ENCODE peak calls at places on chromosomes 4 and X, in ten cellular contexts. W, O, R, A, H, X, S, B, V and U are unnamed samples.

GRCh38 chr4:154779362-154779947 is 1.6 kb upstream of the RBM46 start:
- DNase-seq in W (peak; percentile 39), O (no peak), S (no peak), B (no peak), H (peak; percentile 18), R (no peak), X (no peak), A (peak; percentile 35), V (no peak), U (no peak)

GRCh38 chr4:143336828-143337599 is at the start of gene GAB1:
- DNase-seq in R (peak; percentile 61), S (peak; percentile 84), W (peak; percentile 80), O (no peak), H (peak; percentile 79), V (peak; percentile 85), B (no peak), A (no peak), X (peak; percentile 91), U (peak; percentile 92)

GRCh38 chr4:81844717-81845116 is 373.0 kb upstream of the RASGEF1B start:
- DNase-seq in R (peak; percentile 67), B (no peak), X (no peak), H (peak; percentile 79), A (peak; percentile 48), O (no peak), V (no peak), W (peak; percentile 57), S (peak; percentile 57), U (peak; percentile 81)

GRCh38 chrX:55758033-55758432 is 40.5 kb downstream of the RRAGB start:
- DNase-seq in O (no peak), W (peak; percentile 31), V (no peak), X (no peak), S (no peak), H (peak; percentile 76), B (no peak), A (no peak), R (no peak), U (no peak)

GRCh38 chr4:38160487-38161207 is 200.4 kb downstream of the PTTG2 start:
- DNase-seq in R (no peak), W (peak; percentile 99), S (no peak), H (peak; percentile 91), B (no peak), X (no peak), A (peak; percentile 88), O (no peak), V (no peak), U (peak; percentile 68)

GRCh38 chr4:153332936-153333335 is 11.6 kb upstream of the MND1 start:
- DNase-seq in X (no peak), V (no peak), H (no peak), R (no peak), B (no peak), S (no peak), O (no peak), A (no peak), W (peak; percentile 69), U (no peak)

GRCh38 chr4:39636786-39637185 is 1.9 kb downstream of the SMIM14 start:
- DNase-seq in X (no peak), V (no peak), O (no peak), R (no peak), B (no peak), W (peak; percentile 31), A (no peak), S (no peak), H (no peak), U (no peak)

GRCh38 chr4:173827707-173828106 is 297.7 kb upstream of the HAND2 start:
- DNase-seq in W (no peak), H (no peak), R (no peak), V (no peak), X (no peak), S (no peak), B (no peak), A (peak; percentile 4), O (no peak), U (no peak)

GRCh38 chr4:84677093-84677492 is 94.2 kb downstream of the CDS1 start:
- DNase-seq in X (no peak), W (no peak), R (no peak), O (no peak), V (no peak), H (no peak), B (no peak), S (no peak), A (no peak), U (no peak)

GRCh38 chr4:8103991-8104390 is 54.6 kb downstream of the ABLIM2 start:
- DNase-seq in X (no peak), R (no peak), V (no peak), W (no peak), O (no peak), S (no peak), A (no peak), B (no peak), H (no peak), U (no peak)

GRCh38 chr4:37392540-37393255 is 148.2 kb downstream of the NWD2 start:
- DNase-seq in O (no peak), S (peak; percentile 62), W (no peak), V (peak; percentile 72), X (no peak), H (peak; percentile 4), A (peak; percentile 23), R (peak; percentile 26), B (no peak), U (no peak)

GRCh38 chr4:3436048-3436797 is 5.5 kb upstream of the HGFAC start:
- DNase-seq in S (no peak), B (no peak), H (no peak), O (no peak), V (no peak), A (no peak), R (no peak), W (no peak), X (no peak), U (no peak)

GRCh38 chrX:55490974-55491373 is 1.3 kb upstream of the USP51 start:
- DNase-seq in W (no peak), S (no peak), R (no peak), B (no peak), X (peak; percentile 36), V (no peak), O (no peak), H (no peak), A (no peak), U (no peak)

GRCh38 chrX:63761639-63762038 is 23.4 kb downstream of the ARHGEF9 start:
- DNase-seq in A (no peak), V (no peak), S (no peak), O (no peak), B (no peak), X (no peak), W (no peak), R (no peak), H (peak; percentile 3), U (no peak)

GRCh38 chrX:133933316-133933715 is 52.1 kb downstream of the GPC3 start:
- DNase-seq in S (no peak), A (no peak), V (no peak), B (no peak), H (no peak), X (no peak), O (no peak), W (no peak), R (no peak), U (no peak)

GRCh38 chrX:133939655-133940054 is 45.7 kb downstream of the GPC3 start:
- DNase-seq in O (no peak), H (no peak), W (no peak), A (no peak), X (no peak), R (no peak), B (no peak), S (no peak), V (no peak), U (no peak)

GRCh38 chrX:133937022-133937421 is 48.4 kb downstream of the GPC3 start:
- DNase-seq in S (no peak), A (no peak), X (no peak), W (no peak), O (no peak), R (no peak), H (no peak), V (no peak), B (no peak), U (no peak)

GRCh38 chrX:133938530-133938929 is 46.9 kb downstream of the GPC3 start:
- DNase-seq in S (no peak), B (no peak), W (no peak), V (no peak), R (no peak), A (no peak), H (no peak), X (no peak), O (no peak), U (no peak)

GRCh38 chrX:133935096-133935495 is 50.3 kb downstream of the GPC3 start:
- DNase-seq in A (no peak), S (no peak), X (no peak), W (no peak), H (no peak), O (no peak), B (no peak), R (no peak), V (no peak), U (no peak)
- H3K36me3 ChIP-seq in A (no peaks in the 10 kb centered on the region), S (no peaks in the 10 kb centered on the region), X (no peaks in the 10 kb centered on the region), W (no peaks in the 10 kb centered on the region), H (no peaks in the 10 kb centered on the region), O (no peaks in the 10 kb centered on the region), B (no peaks in the 10 kb centered on the region), R (no peaks in the 10 kb centered on the region), V (no peaks in the 10 kb centered on the region), U (no peaks in the 10 kb centered on the region)

GRCh38 chr4:53365486-53366300 is at the start of gene SCFD2:
- DNase-seq in R (peak; percentile 98), V (peak; percentile 99), H (peak; percentile 96), X (peak; percentile 98), B (peak; percentile 89), W (peak; percentile 97), O (peak; percentile 99), S (peak; percentile 98), A (peak; percentile 93), U (peak; percentile 99)
- TF ChIP-seq POLR2A in R (no peak), V (no peak), H (peak; percentile 67), X (peak; percentile 23), B (no peak), W (peak; percentile 36), O (no peak), S (no peak), A (peak; percentile 49), U (peak; percentile 23)

GRCh38 chr4:128461300-128462103 is 173.9 kb upstream of the PGRMC2 start:
- DNase-seq in W (peak; percentile 88), V (no peak), H (peak; percentile 95), S (no peak), O (no peak), R (no peak), A (no peak), B (no peak), X (no peak), U (peak; percentile 60)
- TF ChIP-seq CTCF in W (no peak), V (no peak), H (no peak), S (no peak), O (no peak), R (no peak), A (no peak), B (no peak), X (no peak), U (no peak)

DNA sequence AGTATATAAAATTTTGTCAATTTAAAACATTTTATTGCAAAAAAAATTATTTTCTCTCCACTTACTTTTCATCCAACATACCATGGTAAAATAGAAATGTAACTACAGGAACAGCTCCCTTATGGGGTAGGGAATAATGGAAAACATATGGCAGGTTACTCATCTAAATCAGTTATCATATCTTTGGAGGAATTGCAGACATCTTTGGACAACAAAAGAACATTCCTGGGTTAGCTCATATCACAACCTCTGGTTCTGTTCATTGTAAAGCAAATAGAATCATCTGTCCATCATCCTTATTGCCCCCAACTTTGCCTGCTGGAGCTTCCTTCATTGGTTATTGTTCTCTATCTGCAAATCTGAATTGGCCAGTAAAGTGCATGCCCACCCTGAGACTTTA is 387.5 kb upstream of the GRID2 start:
- DNase-seq in B (no peak), X (no peak), O (no peak), S (no peak), R (no peak), W (no peak), V (no peak), H (no peak), A (no peak), U (no peak)
- H3K36me3 ChIP-seq in B (no peaks in the 10 kb centered on the region), X (no peaks in the 10 kb centered on the region), O (no peaks in the 10 kb centered on the region), S (no peaks in the 10 kb centered on the region), R (no peaks in the 10 kb centered on the region), W (no peaks in the 10 kb centered on the region), V (no peaks in the 10 kb centered on the region), H (no peaks in the 10 kb centered on the region), A (no peaks in the 10 kb centered on the region), U (no peaks in the 10 kb centered on the region)